ENCODE peak calls at places on chromosome 17, in ten cellular contexts. K, W, S, G, M, N, H, F, O and I are unnamed samples.

GRCh38 chr17:35540589-35541404 is 3.3 kb upstream of the SLFN12L start:
- DNase-seq in K (peak; percentile 27), W (peak; percentile 59), S (no peak), G (peak; percentile 41), M (no peak), N (peak; percentile 20), H (no peak), F (peak; percentile 51), O (peak; percentile 51), I (peak; percentile 30)

GRCh38 chr17:18328643-18329204 is 13.6 kb downstream of the SMCR8 start:
- DNase-seq in K (no peak), W (no peak), S (no peak), G (no peak), M (no peak), N (no peak), H (no peak), F (no peak), O (no peak), I (no peak)

GRCh38 chr17:50631195-50631907 is 3.3 kb upstream of the ABCC3 start:
- DNase-seq in K (no peak), W (no peak), S (no peak), G (no peak), M (peak; percentile 68), N (no peak), H (no peak), F (no peak), O (no peak), I (no peak)

GRCh38 chr17:50554201-50554600 is 6.3 kb upstream of the CACNA1G start:
- DNase-seq in K (no peak), W (no peak), S (no peak), G (no peak), M (no peak), N (no peak), H (no peak), F (no peak), O (no peak), I (no peak)

GRCh38 chr17:79935197-79935844 is 96.1 kb upstream of the CBX4 start:
- DNase-seq in K (no peak), W (no peak), S (no peak), G (no peak), M (peak; percentile 66), N (no peak), H (no peak), F (no peak), O (no peak), I (no peak)

GRCh38 chr17:79593636-79594035 is 17.2 kb downstream of the RBFOX3 start:
- DNase-seq in K (no peak), W (no peak), S (no peak), G (no peak), M (no peak), N (no peak), H (no peak), F (no peak), O (no peak), I (no peak)

GRCh38 chr17:47076171-47076570 is 97.1 kb upstream of the RPRML start:
- DNase-seq in K (no peak), W (peak; percentile 81), S (no peak), G (no peak), M (no peak), N (no peak), H (no peak), F (no peak), O (peak; percentile 73), I (no peak)

GRCh38 chr17:11412653-11413052 is 171.6 kb downstream of the SHISA6 start:
- DNase-seq in K (no peak), W (no peak), S (no peak), G (no peak), M (no peak), N (no peak), H (no peak), F (no peak), O (no peak), I (no peak)

GRCh38 chr17:43211480-43212402 is at the start of gene TMEM106A:
- DNase-seq in K (peak; percentile 81), W (peak; percentile 86), S (peak; percentile 20), G (peak; percentile 82), M (peak; percentile 92), N (peak; percentile 51), H (peak; percentile 83), F (peak; percentile 79), O (peak; percentile 85), I (peak; percentile 79)

GRCh38 chr17:28030386-28030785 is 12.1 kb upstream of the NLK start:
- DNase-seq in K (no peak), W (no peak), S (no peak), G (no peak), M (no peak), N (no peak), H (no peak), F (no peak), O (no peak), I (no peak)

GRCh38 chr17:75033346-75034235 is 13.2 kb downstream of the ATP5PD start:
- DNase-seq in K (peak; percentile 62), W (peak; percentile 90), S (peak; percentile 75), G (peak; percentile 90), M (peak; percentile 95), N (peak; percentile 95), H (peak; percentile 91), F (peak; percentile 97), O (peak; percentile 90), I (peak; percentile 97)

GRCh38 chr17:75036643-75037268 is 10.0 kb downstream of the ATP5PD start:
- DNase-seq in K (no peak), W (peak; percentile 95), S (peak; percentile 57), G (peak; percentile 85), M (peak; percentile 92), N (peak; percentile 79), H (peak; percentile 11), F (peak; percentile 90), O (peak; percentile 77), I (peak; percentile 86)

GRCh38 chr17:75031972-75032895 is 14.5 kb downstream of the ATP5PD start:
- DNase-seq in K (no peak), W (peak; percentile 85), S (peak; percentile 71), G (peak; percentile 51), M (peak; percentile 84), N (peak; percentile 51), H (peak; percentile 41), F (peak; percentile 88), O (peak; percentile 84), I (peak; percentile 88)

GRCh38 chr17:75032896-75033294 is 13.9 kb downstream of the ATP5PD start:
- DNase-seq in K (no peak), W (peak; percentile 21), S (no peak), G (no peak), M (peak; percentile 77), N (no peak), H (no peak), F (peak; percentile 48), O (no peak), I (peak; percentile 52)

GRCh38 chr17:75034236-75034908 is 12.4 kb downstream of the ATP5PD start:
- DNase-seq in K (peak; percentile 74), W (peak; percentile 90), S (peak; percentile 54), G (peak; percentile 85), M (peak; percentile 93), N (peak; percentile 87), H (peak; percentile 89), F (peak; percentile 89), O (peak; percentile 85), I (peak; percentile 91)
- TF ChIP-seq CTCF in K (no peak), W (peak; percentile 14), S (no peak), G (no peak), M (no peak), N (no peak), H (peak; percentile 18), F (peak; percentile 6), O (no peak), I (no peak)

GRCh38 chr17:77421635-77421982 is 280.8 kb downstream of the SEC14L1 start:
- DNase-seq in K (no peak), W (no peak), S (no peak), G (no peak), M (no peak), N (no peak), H (no peak), F (no peak), O (no peak), I (no peak)
- H3K4me1 ChIP-seq in K (peaks cover 57% of the 10 kb centered on the region), W (peaks cover 63% of the 10 kb centered on the region), S (peaks cover 68% of the 10 kb centered on the region), G (peaks cover 97% of the 10 kb centered on the region), M (peaks cover 27% of the 10 kb centered on the region), N (peaks cover 69% of the 10 kb centered on the region), H (peaks cover 50% of the 10 kb centered on the region), F (peaks cover 84% of the 10 kb centered on the region), O (peaks cover 60% of the 10 kb centered on the region), I (peaks cover 57% of the 10 kb centered on the region)

DNA sequence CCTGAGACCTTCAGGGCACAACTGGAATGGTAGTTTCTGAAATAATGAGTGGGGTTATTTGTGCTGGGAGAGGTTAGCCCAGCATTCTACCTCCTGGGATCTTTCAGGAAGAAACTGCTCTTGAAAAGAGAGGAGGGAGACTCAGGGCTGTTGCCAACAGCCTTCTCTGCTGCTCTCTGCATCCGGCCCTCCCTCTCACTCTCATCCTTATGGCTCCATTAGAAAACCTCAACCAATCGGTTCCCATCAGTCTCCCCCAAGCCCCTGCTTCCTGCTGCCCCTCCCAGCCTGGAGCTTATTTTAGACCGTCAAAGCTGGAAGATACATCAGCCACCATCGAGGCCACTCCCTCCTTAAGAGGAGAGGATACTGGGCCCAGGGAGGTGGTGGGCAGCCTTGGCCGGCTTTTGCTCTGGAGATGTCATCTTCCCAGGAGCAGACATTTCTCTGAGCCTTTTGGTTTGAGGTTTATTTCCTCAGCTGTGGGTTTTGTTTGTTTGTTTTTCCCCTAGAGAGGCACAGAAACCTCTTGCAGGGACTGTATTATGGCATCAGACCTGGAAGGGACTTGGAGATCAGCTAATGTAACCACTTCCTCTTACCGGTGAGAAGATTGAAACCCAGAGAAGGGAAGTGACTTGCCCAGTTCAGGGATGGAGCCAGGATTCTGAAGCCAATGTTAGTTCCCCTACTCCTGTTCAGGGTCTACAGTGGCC is 2.7 kb downstream of the MPRIP start:
- DNase-seq in K (peak; percentile 62), W (peak; percentile 75), S (no peak), G (peak; percentile 26), M (peak; percentile 80), N (no peak), H (peak; percentile 82), F (no peak), O (peak; percentile 79), I (peak; percentile 61)
- TF ChIP-seq CTCF in K (no peak), W (no peak), S (no peak), G (no peak), M (no peak), N (no peak), H (no peak), F (no peak), O (no peak), I (no peak)

GRCh38 chr17:4513113-4514032 is 14.7 kb downstream of the SPNS2 start:
- DNase-seq in K (no peak), W (no peak), S (no peak), G (no peak), M (no peak), N (no peak), H (no peak), F (no peak), O (no peak), I (no peak)

GRCh38 chr17:4514206-4514605 is 15.5 kb downstream of the SPNS2 start:
- DNase-seq in K (no peak), W (no peak), S (no peak), G (peak; percentile 78), M (no peak), N (no peak), H (peak; percentile 61), F (no peak), O (no peak), I (no peak)

GRCh38 chr17:4515501-4515900 is 16.8 kb downstream of the SPNS2 start:
- DNase-seq in K (no peak), W (no peak), S (no peak), G (peak; percentile 94), M (no peak), N (no peak), H (no peak), F (no peak), O (no peak), I (no peak)

GRCh38 chr17:4516740-4517139 is 18.1 kb downstream of the SPNS2 start:
- DNase-seq in K (no peak), W (peak; percentile 72), S (no peak), G (no peak), M (no peak), N (no peak), H (no peak), F (no peak), O (peak; percentile 87), I (no peak)

GRCh38 chr17:4514779-4515178 is 16.1 kb downstream of the SPNS2 start:
- DNase-seq in K (no peak), W (no peak), S (no peak), G (no peak), M (no peak), N (no peak), H (no peak), F (no peak), O (no peak), I (no peak)
- H3K4me1 ChIP-seq in K (peaks cover 21% of the 10 kb centered on the region), W (no peaks in the 10 kb centered on the region), S (peaks cover 20% of the 10 kb centered on the region), G (peaks cover 60% of the 10 kb centered on the region), M (peaks cover 17% of the 10 kb centered on the region), N (no peaks in the 10 kb centered on the region), H (peaks cover 8% of the 10 kb centered on the region), F (peaks cover 9% of the 10 kb centered on the region), O (peaks cover 6% of the 10 kb centered on the region), I (no peaks in the 10 kb centered on the region)